ENCODE peak calls at places on chromosomes 12 and 14, in six cellular contexts. W is heart left ventricle, U is psoas muscle, Q is right atrium auricular region, C is ascending aorta, D is PC-9. V is an unnamed sample.
A peak's percentile ranks its signal among the peaks of the same experiment; 100 is the strongest.

GRCh38 chr14:100376751-100377171 is 53.6 kb downstream of the SLC25A47 start:
- DNase-seq in Q (no peak), W (no peak), D (no peak), U (no peak), C (no peak), V (no peak)

GRCh38 chr14:87996276-87996592 is 3.3 kb upstream of the GALC start:
- DNase-seq in D (no peak), W (no peak), U (no peak), Q (no peak), C (no peak), V (no peak)

GRCh38 chr14:20989464-20989786 is 355 bp upstream of the METTL17 start:
- DNase-seq in U (no peak), D (no peak), W (no peak), C (no peak), Q (no peak), V (no peak)

GRCh38 chr12:81369175-81369574 is 291.3 kb downstream of the ACSS3 start:
- DNase-seq in W (no peak), Q (no peak), D (no peak), U (no peak), C (no peak), V (no peak)

GRCh38 chr14:57389646-57390036 is 745 bp upstream of the NAA30 start:
- DNase-seq in C (no peak), D (no peak), Q (no peak), W (no peak), U (no peak), V (no peak)

GRCh38 chr14:77691259-77691658 is 16.6 kb downstream of the ALKBH1 start:
- DNase-seq in W (no peak), U (no peak), D (no peak), C (no peak), Q (no peak), V (no peak)

GRCh38 chr14:88437659-88438058 is 52.2 kb downstream of the SPATA7 start:
- DNase-seq in D (no peak), W (no peak), C (no peak), Q (no peak), U (no peak), V (no peak)

GRCh38 chr14:92486881-92487280 is 26.7 kb upstream of the RIN3 start:
- DNase-seq in D (no peak), Q (no peak), W (no peak), U (no peak), C (no peak), V (no peak)

GRCh38 chr12:48361664-48362339 is 11.1 kb upstream of the ZNF641 start:
- DNase-seq in W (no peak), U (no peak), Q (no peak), C (no peak), D (no peak), V (no peak)

GRCh38 chr12:85804663-85805062 is 31.5 kb downstream of the RASSF9 start:
- DNase-seq in D (no peak), W (no peak), Q (no peak), U (no peak), C (no peak), V (no peak)

GRCh38 chr14:37512173-37512572 is 82.9 kb downstream of the FOXA1 start:
- DNase-seq in W (no peak), C (no peak), Q (no peak), U (no peak), D (no peak), V (no peak)

GRCh38 chr12:10212623-10213131 is at the start of gene GABARAPL1:
- DNase-seq in Q (peak; percentile 93), D (peak; percentile 86), W (peak; percentile 91), C (peak; percentile 54), U (peak; percentile 94), V (peak; percentile 96)

GRCh38 chr12:116015525-116015924 is 262.0 kb downstream of the MED13L start:
- DNase-seq in W (no peak), C (no peak), U (no peak), Q (no peak), D (no peak), V (no peak)

GRCh38 chr12:126667340-126667739 is 1599.6 kb upstream of the TMEM132C start:
- DNase-seq in D (peak; percentile 30), Q (no peak), W (no peak), U (no peak), C (no peak), V (no peak)

GRCh38 chr12:99911967-99912366 is 72.8 kb downstream of the ANKS1B start:
- DNase-seq in Q (no peak), D (no peak), C (no peak), W (no peak), U (no peak), V (no peak)

GRCh38 chr14:95468416-95469133 is 47.9 kb downstream of the SYNE3 start:
- DNase-seq in Q (no peak), D (peak; percentile 27), U (no peak), W (no peak), C (no peak), V (no peak)

DNA sequence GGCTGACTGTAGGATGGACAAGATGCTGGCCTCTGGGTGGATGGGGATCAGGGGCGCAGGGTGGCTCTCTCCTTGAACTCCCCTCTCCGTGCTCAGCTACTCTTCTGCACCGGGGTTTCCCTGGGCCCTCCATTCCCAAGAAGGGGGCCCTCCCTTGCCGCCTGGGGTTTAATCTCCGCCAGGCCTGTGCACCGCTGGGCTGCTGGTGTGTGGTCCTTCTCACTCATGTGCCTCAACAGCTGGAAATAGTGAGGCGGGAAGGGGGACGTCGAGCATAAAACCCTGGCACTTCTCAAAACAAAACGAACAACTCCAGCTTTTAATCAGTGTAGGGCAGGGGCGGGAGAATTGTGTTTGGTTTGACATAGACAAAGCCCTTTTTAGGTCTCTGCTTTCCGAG is 19.0 kb upstream of the SMOC1 start:
- DNase-seq in W (no peak), Q (no peak), C (no peak), U (no peak), D (no peak), V (no peak)
- TF ChIP-seq CTCF in W (no peak), Q (no peak), C (no peak), U (no peak), D (no peak), V (no peak)

GRCh38 chr12:93733928-93734327 is 56.8 kb downstream of the CRADD start:
- DNase-seq in Q (no peak), U (no peak), D (no peak), C (no peak), W (no peak), V (no peak)

GRCh38 chr12:93734784-93735183 is 57.6 kb downstream of the CRADD start:
- DNase-seq in U (no peak), W (no peak), D (no peak), Q (no peak), C (no peak), V (no peak)

GRCh38 chr12:93738199-93739058 is 61.3 kb downstream of the CRADD start:
- DNase-seq in Q (no peak), C (no peak), U (no peak), W (no peak), D (no peak), V (peak; percentile 72)

GRCh38 chr12:93737457-93738198 is 60.5 kb downstream of the CRADD start:
- DNase-seq in Q (no peak), U (no peak), C (no peak), W (no peak), D (no peak), V (peak; percentile 84)

GRCh38 chr12:93736640-93737178 is 59.5 kb downstream of the CRADD start:
- DNase-seq in U (no peak), W (no peak), Q (no peak), C (no peak), D (no peak), V (no peak)
- H3K27me3 ChIP-seq in U (no peaks in the 10 kb centered on the region), W (no peaks in the 10 kb centered on the region), Q (no peaks in the 10 kb centered on the region), C (no peaks in the 10 kb centered on the region), D (no peaks in the 10 kb centered on the region), V (no peaks in the 10 kb centered on the region)

DNA sequence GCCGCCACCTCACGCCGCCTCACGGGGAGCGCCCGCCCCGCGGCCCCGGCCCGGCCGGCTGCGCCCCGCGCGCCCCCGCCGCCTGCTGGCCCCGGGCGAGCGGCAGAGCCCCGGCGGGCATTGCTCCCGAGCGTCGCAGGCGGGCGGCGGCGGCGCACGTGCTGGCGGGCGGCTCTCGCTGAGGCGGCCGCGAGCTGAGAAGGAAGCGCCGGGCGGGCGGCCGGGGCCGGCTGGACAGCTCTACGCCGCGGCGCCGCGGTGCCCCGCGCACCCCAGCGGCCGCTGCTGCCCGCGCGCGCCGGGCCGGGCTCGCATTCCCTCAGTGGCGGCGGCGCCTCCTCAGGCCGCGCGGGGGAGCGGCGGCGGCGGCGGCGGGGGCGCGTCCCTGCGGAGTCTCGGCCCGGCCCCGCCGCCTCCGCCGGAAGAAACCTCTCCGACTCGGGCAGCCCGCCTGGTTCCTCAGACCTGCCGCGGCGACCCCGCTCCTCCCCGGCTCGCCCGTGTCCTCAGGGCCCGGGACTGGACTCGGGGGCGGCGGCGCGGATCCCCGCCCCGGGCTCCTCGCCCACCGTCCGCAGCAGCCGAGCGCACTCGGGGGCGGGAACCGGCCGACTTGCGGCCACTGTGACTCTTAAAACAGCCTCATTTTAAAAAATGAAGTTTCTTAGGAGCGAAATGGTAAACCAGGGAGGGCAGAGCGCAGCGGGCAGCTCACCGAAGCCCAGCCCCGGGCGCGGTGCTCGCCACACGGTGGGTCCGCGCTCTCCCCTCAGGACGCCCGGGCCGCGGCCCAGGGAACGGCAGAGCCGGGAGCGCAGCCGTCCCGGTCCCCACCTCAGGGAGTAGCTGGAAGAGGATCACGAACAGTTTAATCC is at the start of gene PITPNM2:
- DNase-seq in C (no peak), W (peak; percentile 80), Q (no peak), D (peak; percentile 57), U (peak; percentile 81), V (peak; percentile 78)
- TF ChIP-seq CTCF in C (no peak), W (peak; percentile 35), Q (peak; percentile 42), D (no peak), U (peak; percentile 49), V (no peak)

GRCh38 chr14:91341331-91342242 is 76.0 kb downstream of the CCDC88C start:
- DNase-seq in W (no peak), Q (no peak), C (no peak), D (no peak), U (no peak), V (no peak)

GRCh38 chr14:91339076-91339475 is 78.5 kb downstream of the CCDC88C start:
- DNase-seq in C (no peak), W (no peak), D (no peak), U (no peak), Q (no peak), V (no peak)

GRCh38 chr14:91337699-91338335 is 79.8 kb downstream of the CCDC88C start:
- DNase-seq in D (no peak), Q (no peak), W (no peak), C (no peak), U (no peak), V (no peak)

GRCh38 chr14:91338369-91338768 is 79.3 kb downstream of the CCDC88C start:
- DNase-seq in W (no peak), U (no peak), Q (no peak), D (no peak), C (no peak), V (no peak)

DNA sequence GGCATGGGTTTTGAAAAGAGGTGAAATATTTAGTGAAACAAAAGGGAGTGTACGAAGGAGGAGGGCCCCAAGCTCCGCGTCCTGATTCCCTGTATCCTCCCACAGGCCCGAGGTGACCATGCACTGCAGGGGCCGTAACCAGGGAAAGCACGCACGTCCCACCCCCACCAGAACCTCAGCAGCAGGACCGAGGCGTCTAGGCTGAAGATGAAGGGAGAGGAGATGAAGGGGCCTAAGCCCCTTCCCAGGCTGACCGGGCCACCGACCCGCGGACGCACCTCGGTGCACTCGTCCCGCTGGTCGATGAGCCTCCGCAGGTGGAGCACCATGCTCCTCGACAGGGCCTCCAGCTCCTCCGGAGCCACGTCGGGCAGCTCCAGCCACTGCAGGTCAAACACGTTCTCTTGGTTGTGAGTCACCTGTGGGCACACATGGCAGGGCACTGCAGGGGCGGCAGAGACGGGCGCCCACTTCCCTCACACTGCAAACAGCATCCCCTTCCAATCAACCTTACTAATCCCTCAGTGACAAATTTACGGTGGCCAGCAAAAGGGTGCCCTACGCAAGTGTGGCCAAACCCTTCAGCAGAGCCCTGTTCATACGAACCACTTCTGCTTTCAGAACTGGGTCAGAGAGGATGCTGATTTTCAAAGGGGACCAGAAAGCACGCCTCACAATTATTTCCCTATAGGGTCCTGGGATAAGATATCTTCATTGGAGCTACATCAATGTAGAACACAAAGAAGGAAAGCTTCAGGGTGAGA is 77.8 kb downstream of the CCDC88C start:
- DNase-seq in D (no peak), U (no peak), Q (no peak), W (no peak), C (no peak), V (no peak)
- H3K27me3 ChIP-seq in D (no peaks in the 10 kb centered on the region), U (no peaks in the 10 kb centered on the region), Q (no peaks in the 10 kb centered on the region), W (no peaks in the 10 kb centered on the region), C (no peaks in the 10 kb centered on the region), V (no peaks in the 10 kb centered on the region)